ENCODE peak calls at places on chromosomes 4 and X, in seven cellular contexts. W is lower lobe of right lung, V is foreskin fibroblast, P is bronchial epithelial cell, L is Peyer's patch, Z is neural crest cell, C is fibroblast of the aortic adventitia. E is an unnamed sample.

GRCh38 chrX:129679856-129680255 is 25.1 kb upstream of the APLN start:
- DNase-seq in P (peak), Z (no peak), W (no peak), C (no peak), V (no peak), L (no peak), E (no peak)

GRCh38 chrX:30881797-30882196 is 7.3 kb downstream of the TAB3 start:
- DNase-seq in L (no peak), V (no peak), Z (no peak), P (no peak), W (no peak), C (no peak), E (no peak)

GRCh38 chr4:7691992-7692391 is 247.7 kb downstream of the AFAP1 start:
- DNase-seq in Z (no peak), V (no peak), C (no peak), W (peak), P (no peak), L (no peak), E (no peak)

GRCh38 chr4:120266602-120267001 is 200.0 kb upstream of the MAD2L1 start:
- DNase-seq in V (no peak), C (no peak), P (peak), L (no peak), Z (no peak), W (no peak), E (no peak)

GRCh38 chrX:55450259-55450658 is 1.7 kb upstream of the MAGEH1 start:
- DNase-seq in V (no peak), C (peak), L (no peak), P (no peak), Z (no peak), W (no peak), E (peak)

GRCh38 chr4:149980941-149981340 is 97.3 kb upstream of the DCLK2 start:
- DNase-seq in V (peak), L (peak), W (no peak), P (peak), C (peak), Z (peak), E (peak)

GRCh38 chr4:88445252-88445651 is 11.7 kb upstream of the HERC5 start:
- DNase-seq in W (no peak), C (no peak), L (no peak), V (no peak), P (peak), Z (no peak), E (no peak)

GRCh38 chr4:111847256-111848108 is 297.8 kb upstream of the FAM241A start:
- DNase-seq in L (no peak), C (peak), P (no peak), V (peak), Z (no peak), W (no peak), E (no peak)

GRCh38 chrX:72142094-72142843 is 10.6 kb upstream of the RTL5 start:
- DNase-seq in C (no peak), V (no peak), P (no peak), L (no peak), Z (peak), W (no peak), E (no peak)

GRCh38 chrX:68343551-68343950 is 89.7 kb downstream of the OPHN1 start:
- DNase-seq in V (peak), L (no peak), W (no peak), C (no peak), Z (no peak), P (peak), E (no peak)

GRCh38 chr4:30256105-30256828 is 463.9 kb upstream of the PCDH7 start:
- DNase-seq in P (peak), C (no peak), W (no peak), Z (no peak), L (no peak), V (no peak), E (no peak)

GRCh38 chrX:108091266-108091877 is at the start of the genes ATG4A and PSMD10:
- DNase-seq in P (peak), Z (peak), W (peak), C (peak), V (peak), L (peak), E (peak)

GRCh38 chr4:188869581-188869980 is 730.3 kb downstream of the TRIML1 start:
- DNase-seq in V (no peak), Z (no peak), C (no peak), W (no peak), L (no peak), P (no peak), E (no peak)

GRCh38 chrX:118847676-118848075 is 24.1 kb downstream of the ZCCHC12 start:
- DNase-seq in V (peak), C (peak), L (no peak), Z (no peak), P (peak), W (no peak), E (no peak)

GRCh38 chr4:3430524-3430923 is 11.2 kb upstream of the HGFAC start:
- DNase-seq in L (no peak), W (no peak), P (no peak), Z (no peak), C (no peak), V (no peak), E (no peak)

GRCh38 chr4:6439120-6439757 is 33.2 kb downstream of the PPP2R2C start:
- DNase-seq in L (no peak), P (no peak), Z (no peak), C (no peak), V (no peak), W (no peak), E (no peak)

GRCh38 chrX:57817302-57817701 is 93.0 kb downstream of the ZXDA start:
- DNase-seq in C (peak), V (no peak), P (no peak), Z (no peak), L (no peak), W (no peak), E (no peak)

GRCh38 chrX:11049976-11050375 is 61.2 kb upstream of the HCCS start:
- DNase-seq in W (no peak), Z (no peak), C (no peak), P (peak), L (no peak), V (no peak), E (no peak)

GRCh38 chr4:122555216-122555615 is 65.7 kb downstream of the IL21 start:
- DNase-seq in C (no peak), V (no peak), Z (no peak), W (no peak), P (no peak), L (no peak), E (no peak)

GRCh38 chr4:51909236-51909703 is 66.3 kb downstream of the DCUN1D4 start:
- DNase-seq in L (peak), P (no peak), Z (no peak), C (no peak), V (no peak), W (no peak), E (no peak)

GRCh38 chr4:185738038-185738552 is 73.9 kb downstream of the SORBS2 start:
- DNase-seq in P (no peak), W (no peak), Z (no peak), V (peak), C (peak), L (no peak), E (no peak)

GRCh38 chrX:16187024-16187698 is 19.9 kb downstream of the MAGEB17 start:
- DNase-seq in C (no peak), Z (no peak), V (no peak), W (no peak), L (no peak), P (peak), E (no peak)

GRCh38 chrX:120857240-120857639 is 18.4 kb downstream of the CT47B1 start:
- DNase-seq in V (no peak), C (no peak), P (peak), Z (no peak), W (no peak), L (no peak), E (no peak)

GRCh38 chrX:105765691-105766090 is 56.6 kb upstream of the NRK start:
- DNase-seq in V (no peak), W (no peak), Z (no peak), L (no peak), C (no peak), P (no peak), E (no peak)

GRCh38 chr4:147029296-147029695 is 83.6 kb upstream of the TTC29 start:
- DNase-seq in W (no peak), V (no peak), C (no peak), Z (no peak), P (no peak), L (no peak), E (no peak)

GRCh38 chrX:100995469-100995868 is 26.0 kb downstream of the ARL13A start:
- DNase-seq in V (peak), Z (no peak), C (peak), W (no peak), L (no peak), P (peak), E (no peak)

GRCh38 chrX:22081475-22082092 is 49.5 kb downstream of the PHEX start:
- DNase-seq in P (peak), Z (peak), L (peak), V (peak), W (peak), C (peak), E (peak)

GRCh38 chr4:100935090-100935489 is 412.2 kb downstream of the PPP3CA start:
- DNase-seq in C (peak), W (no peak), Z (no peak), P (peak), V (peak), L (no peak), E (no peak)

GRCh38 chr4:1167244-1167949 is 5.0 kb downstream of the SPON2 start:
- DNase-seq in P (peak), Z (peak), V (peak), C (peak), L (peak), W (peak), E (peak)

GRCh38 chrX:50586980-50587379 is 116.4 kb upstream of the DGKK start:
- DNase-seq in V (no peak), L (no peak), C (no peak), P (no peak), Z (no peak), W (no peak), E (no peak)

DNA sequence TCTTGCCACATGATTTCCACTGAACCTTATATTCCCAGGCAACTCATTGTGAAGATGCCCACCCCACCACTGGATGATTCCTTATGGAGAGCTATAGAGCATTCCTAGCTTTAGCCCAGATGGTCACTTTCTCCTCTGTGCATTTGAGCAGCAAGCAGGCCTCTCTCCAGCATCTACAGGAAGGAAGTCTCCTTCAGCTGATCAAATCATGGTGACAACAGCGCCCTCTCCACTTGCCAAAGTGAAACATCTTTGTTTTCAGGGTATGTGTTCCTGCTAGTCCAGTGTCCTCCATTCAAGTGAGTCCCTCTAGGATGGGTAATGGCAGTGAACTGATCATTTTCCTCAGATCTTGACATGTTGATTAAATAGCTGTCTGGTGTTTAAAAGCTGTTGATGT is 10.9 kb upstream of the SYTL5 start:
- DNase-seq in Z (no peak), P (no peak), L (no peak), V (no peak), C (no peak), W (no peak), E (no peak)
- TF ChIP-seq CTCF in Z (no peak), P (no peak), L (no peak), V (no peak), C (no peak), W (no peak), E (no peak)

GRCh38 chr4:186740822-186741221 is 17.2 kb upstream of the FAT1 start:
- DNase-seq in P (no peak), V (no peak), C (no peak), Z (no peak), W (no peak), L (no peak), E (no peak)

GRCh38 chr4:186739317-186739716 is 15.7 kb upstream of the FAT1 start:
- DNase-seq in V (no peak), L (no peak), W (no peak), C (no peak), P (no peak), Z (no peak), E (no peak)

GRCh38 chr4:186746581-186746980 is 22.9 kb upstream of the FAT1 start:
- DNase-seq in L (no peak), C (no peak), W (no peak), Z (no peak), V (no peak), P (peak), E (no peak)

GRCh38 chr4:186739802-186740434 is 16.3 kb upstream of the FAT1 start:
- DNase-seq in W (no peak), Z (no peak), P (no peak), C (no peak), L (peak), V (no peak), E (no peak)

DNA sequence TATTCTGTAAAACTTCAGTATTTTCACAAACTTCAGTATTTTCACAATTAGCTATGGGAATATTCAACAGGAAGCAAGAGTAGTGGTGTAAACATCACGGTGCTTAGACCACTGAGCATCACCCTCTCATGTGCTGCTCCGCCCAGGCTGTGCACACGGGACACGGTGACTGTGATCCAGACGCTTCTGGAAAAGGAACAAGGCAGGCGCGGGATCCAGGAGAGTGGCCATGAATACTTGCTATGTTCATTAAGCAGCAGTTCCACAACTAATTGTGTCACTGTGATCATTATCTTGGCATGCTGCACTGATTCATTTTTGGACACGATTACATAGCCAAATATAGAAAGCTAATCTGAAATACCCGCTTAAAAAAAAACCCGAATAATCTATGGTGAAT is 19.6 kb upstream of the FAT1 start:
- DNase-seq in Z (no peak), C (no peak), W (no peak), P (no peak), V (no peak), L (no peak), E (no peak)
- TF ChIP-seq CTCF in Z (no peak), C (no peak), W (no peak), P (no peak), V (no peak), L (no peak), E (no peak)

GRCh38 chr4:82469776-82470345 is 39.5 kb downstream of the ENOPH1 start:
- DNase-seq in Z (no peak), V (peak), W (no peak), C (peak), P (peak), L (no peak), E (no peak)
- TF ChIP-seq CTCF in Z (no peak), V (no peak), W (no peak), C (no peak), P (no peak), L (no peak), E (no peak)

GRCh38 chrX:19019996-19020395 is 36.1 kb upstream of the PHKA2 start:
- DNase-seq in W (no peak), V (no peak), C (no peak), Z (no peak), L (no peak), P (no peak), E (no peak)

GRCh38 chrX:19017271-19017670 is 33.4 kb upstream of the PHKA2 start:
- DNase-seq in P (peak), Z (peak), W (no peak), V (no peak), L (no peak), C (peak), E (peak)
- TF ChIP-seq CTCF in P (peak), Z (peak), W (peak), V (peak), L (peak), C (peak), E (peak)

GRCh38 chrX:135112096-135112729 is 8.1 kb downstream of the ETDB start:
- DNase-seq in L (peak), V (peak), P (peak), W (no peak), C (peak), Z (no peak), E (peak)
- TF ChIP-seq CTCF in L (peak), V (peak), P (peak), W (peak), C (peak), Z (peak), E (peak)

GRCh38 chrX:151701071-151701470 is 5.8 kb downstream of the PRRG3 start:
- DNase-seq in V (no peak), Z (no peak), P (no peak), L (no peak), C (no peak), W (no peak), E (no peak)
- TF ChIP-seq CTCF in V (no peak), Z (no peak), P (no peak), L (no peak), C (no peak), W (no peak), E (no peak)